ENCODE peak calls at places on chromosomes 4 and X, in six cellular contexts. One of them, this sample, is unnamed.
A peak's percentile ranks its signal among the peaks of the same experiment; 100 is the strongest.

GRCh38 chr4:147994491-147995385 is 262.9 kb downstream of the ARHGAP10 start:
- DNase-seq in left cardiac atrium: no peak
- DNase-seq in activated T-helper 1 cell treated with anti-CD3 and anti-CD28 coated beads, Interleukin-2, amount 50 U/mL, for 16 hours: no peak
- DNase-seq in spleen: no peak
- DNase-seq in iPS-NIHi11: no peak
- DNase-seq in ecto neural progenitor cell: no peak
- DNase-seq in this sample: no peak

GRCh38 chr4:73053974-73054480 is 15.5 kb downstream of the COX18 start:
- DNase-seq in spleen: no peak
- DNase-seq in ecto neural progenitor cell: no peak
- DNase-seq in activated T-helper 1 cell treated with anti-CD3 and anti-CD28 coated beads, Interleukin-2, amount 50 U/mL, for 16 hours: no peak
- DNase-seq in left cardiac atrium: no peak
- DNase-seq in iPS-NIHi11: no peak
- DNase-seq in this sample: no peak

GRCh38 chrX:47723689-47724088 is 64.7 kb upstream of the UXT start:
- DNase-seq in spleen: peak; percentile 48
- DNase-seq in ecto neural progenitor cell: no peak
- DNase-seq in iPS-NIHi11: peak; percentile 29
- DNase-seq in left cardiac atrium: no peak
- DNase-seq in activated T-helper 1 cell treated with anti-CD3 and anti-CD28 coated beads, Interleukin-2, amount 50 U/mL, for 16 hours: no peak
- DNase-seq in this sample: no peak

GRCh38 chr4:164402554-164402953 is 351.4 kb upstream of the SMIM31 start:
- DNase-seq in iPS-NIHi11: no peak
- DNase-seq in left cardiac atrium: no peak
- DNase-seq in spleen: no peak
- DNase-seq in ecto neural progenitor cell: no peak
- DNase-seq in activated T-helper 1 cell treated with anti-CD3 and anti-CD28 coated beads, Interleukin-2, amount 50 U/mL, for 16 hours: no peak
- DNase-seq in this sample: no peak

GRCh38 chrX:18920566-18920965 is 63.3 kb downstream of the PHKA2 start:
- DNase-seq in iPS-NIHi11: no peak
- DNase-seq in left cardiac atrium: no peak
- DNase-seq in spleen: no peak
- DNase-seq in activated T-helper 1 cell treated with anti-CD3 and anti-CD28 coated beads, Interleukin-2, amount 50 U/mL, for 16 hours: no peak
- DNase-seq in ecto neural progenitor cell: no peak
- DNase-seq in this sample: no peak

GRCh38 chr4:163344147-163345050 is 707 bp downstream of the NPY5R start:
- DNase-seq in ecto neural progenitor cell: no peak
- DNase-seq in spleen: peak; percentile 73
- DNase-seq in iPS-NIHi11: peak; percentile 54
- DNase-seq in left cardiac atrium: peak; percentile 27
- DNase-seq in activated T-helper 1 cell treated with anti-CD3 and anti-CD28 coated beads, Interleukin-2, amount 50 U/mL, for 16 hours: no peak
- DNase-seq in this sample: peak; percentile 21

GRCh38 chr4:16119981-16120380 is 36.2 kb upstream of the PROM1 start:
- DNase-seq in spleen: no peak
- DNase-seq in left cardiac atrium: no peak
- DNase-seq in activated T-helper 1 cell treated with anti-CD3 and anti-CD28 coated beads, Interleukin-2, amount 50 U/mL, for 16 hours: no peak
- DNase-seq in iPS-NIHi11: no peak
- DNase-seq in ecto neural progenitor cell: no peak
- DNase-seq in this sample: no peak

GRCh38 chr4:108560624-108561023 is 59.8 kb upstream of the RPL34 start:
- DNase-seq in spleen: no peak
- DNase-seq in activated T-helper 1 cell treated with anti-CD3 and anti-CD28 coated beads, Interleukin-2, amount 50 U/mL, for 16 hours: no peak
- DNase-seq in left cardiac atrium: peak; percentile 39
- DNase-seq in ecto neural progenitor cell: no peak
- DNase-seq in iPS-NIHi11: no peak
- DNase-seq in this sample: no peak

GRCh38 chr4:8910100-8910821 is 38.6 kb upstream of the HMX1 start:
- DNase-seq in activated T-helper 1 cell treated with anti-CD3 and anti-CD28 coated beads, Interleukin-2, amount 50 U/mL, for 16 hours: no peak
- DNase-seq in spleen: peak; percentile 55
- DNase-seq in iPS-NIHi11: peak; percentile 14
- DNase-seq in left cardiac atrium: no peak
- DNase-seq in ecto neural progenitor cell: peak; percentile 43
- DNase-seq in this sample: peak; percentile 5

GRCh38 chr4:61336488-61336887 is 136.4 kb downstream of the ADGRL3 start:
- DNase-seq in iPS-NIHi11: no peak
- DNase-seq in ecto neural progenitor cell: peak; percentile 46
- DNase-seq in activated T-helper 1 cell treated with anti-CD3 and anti-CD28 coated beads, Interleukin-2, amount 50 U/mL, for 16 hours: no peak
- DNase-seq in left cardiac atrium: no peak
- DNase-seq in spleen: no peak
- DNase-seq in this sample: no peak

GRCh38 chr4:156837625-156838345 is 133.8 kb downstream of the PDGFC start:
- DNase-seq in activated T-helper 1 cell treated with anti-CD3 and anti-CD28 coated beads, Interleukin-2, amount 50 U/mL, for 16 hours: no peak
- DNase-seq in spleen: no peak
- DNase-seq in iPS-NIHi11: no peak
- DNase-seq in ecto neural progenitor cell: no peak
- DNase-seq in left cardiac atrium: no peak
- DNase-seq in this sample: no peak